ENCODE peak calls at places on chromosomes 13 and 19, in seven cellular contexts. H is tibial nerve, Q is A549, J is esophagus muscularis mucosa, L is ovary, Z is SK-N-SH, G is H1. D is an unnamed sample.

GRCh38 chr19:29666634-29667389 is 1.6 kb downstream of the PLEKHF1 start:
- DNase-seq in H (peak), Z (no peak), Q (no peak), L (peak), G (no peak), J (no peak), D (no peak)

GRCh38 chr19:29586401-29586800 is 19.7 kb upstream of the POP4 start:
- DNase-seq in H (no peak), Z (no peak), Q (no peak), G (no peak), J (no peak), L (no peak), D (no peak)

GRCh38 chr13:35824395-35824794 is 306.8 kb downstream of the DCLK1 start:
- DNase-seq in L (no peak), Q (no peak), Z (no peak), H (no peak), J (no peak), G (no peak), D (no peak)

GRCh38 chr19:11737964-11738745 is 591 bp downstream of the ZNF823 start:
- DNase-seq in G (no peak), Z (peak), J (no peak), L (peak), H (peak), Q (no peak), D (peak)

GRCh38 chr19:46490774-46491173 is 4.9 kb downstream of the PNMA8B start:
- DNase-seq in J (no peak), Z (peak), Q (no peak), H (no peak), G (no peak), L (no peak), D (no peak)

GRCh38 chr13:24627090-24627714 is 53.0 kb upstream of the ATP12A start:
- DNase-seq in H (no peak), L (no peak), Q (peak), J (no peak), Z (peak), G (peak), D (no peak)

GRCh38 chr13:102729560-102730275 is 34.9 kb upstream of the METTL21C start:
- DNase-seq in Z (no peak), L (no peak), G (no peak), H (no peak), J (no peak), Q (peak), D (no peak)

GRCh38 chr13:37995052-37995451 is 125.5 kb upstream of the TRPC4 start:
- DNase-seq in L (no peak), G (no peak), Q (no peak), J (no peak), H (no peak), Z (no peak), D (no peak)

GRCh38 chr19:2453431-2454025 is 3.2 kb downstream of the LMNB2 start:
- DNase-seq in G (no peak), J (no peak), Q (no peak), L (no peak), H (no peak), Z (no peak), D (no peak)

GRCh38 chr19:23851966-23852365 is 62.7 kb upstream of the ZNF726 start:
- DNase-seq in G (no peak), Z (no peak), H (no peak), L (no peak), Q (no peak), J (no peak), D (no peak)

DNA sequence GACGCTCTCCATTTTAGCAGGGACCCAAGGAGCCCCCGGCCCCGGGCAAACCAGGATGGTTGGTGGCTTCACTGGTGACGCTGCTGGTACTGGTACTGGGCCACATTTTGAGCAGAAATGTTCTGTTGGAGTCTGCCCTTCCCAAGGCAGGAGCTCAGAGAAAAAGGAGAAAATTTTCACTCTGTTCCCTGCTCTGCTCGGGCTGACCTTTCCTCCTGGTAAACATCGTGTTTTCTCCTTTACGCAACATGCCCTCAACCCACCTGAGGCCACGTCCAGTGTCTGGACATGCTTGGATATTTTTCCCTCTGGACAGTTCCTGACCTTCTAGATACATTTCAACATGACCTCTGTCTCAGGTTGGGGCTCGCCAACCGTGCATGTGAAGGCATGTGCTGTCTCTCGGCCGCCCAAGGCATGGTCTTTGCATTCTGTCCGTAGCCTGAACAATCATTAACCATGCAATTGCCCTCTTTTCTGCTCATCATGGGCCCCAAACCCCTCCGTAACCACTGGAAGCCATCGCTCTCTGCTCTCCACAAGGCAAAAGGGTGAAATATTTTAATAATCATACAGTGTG is 115.2 kb upstream of the PEG3 start:
- DNase-seq in G (no peak), L (no peak), Q (no peak), H (no peak), J (no peak), Z (no peak), D (no peak)
- TF ChIP-seq EP300 in G (no peak), L (no peak), Q (no peak), H (no peak), J (no peak), Z (no peak), D (no peak)

GRCh38 chr13:113990321-113990837 is 16.5 kb upstream of the C13orf46 start:
- DNase-seq in Z (no peak), G (no peak), Q (no peak), L (no peak), H (peak), J (no peak), D (peak)

GRCh38 chr13:113992276-113993005 is 18.6 kb upstream of the C13orf46 start:
- DNase-seq in Q (no peak), G (no peak), J (no peak), Z (no peak), L (no peak), H (no peak), D (peak)

GRCh38 chr13:113989585-113990300 is 15.9 kb upstream of the C13orf46 start:
- DNase-seq in H (no peak), J (no peak), G (no peak), L (no peak), Q (no peak), Z (no peak), D (peak)

GRCh38 chr13:113991191-113991669 is 17.4 kb upstream of the C13orf46 start:
- DNase-seq in L (no peak), H (no peak), Z (peak), G (no peak), J (no peak), Q (no peak), D (peak)

DNA sequence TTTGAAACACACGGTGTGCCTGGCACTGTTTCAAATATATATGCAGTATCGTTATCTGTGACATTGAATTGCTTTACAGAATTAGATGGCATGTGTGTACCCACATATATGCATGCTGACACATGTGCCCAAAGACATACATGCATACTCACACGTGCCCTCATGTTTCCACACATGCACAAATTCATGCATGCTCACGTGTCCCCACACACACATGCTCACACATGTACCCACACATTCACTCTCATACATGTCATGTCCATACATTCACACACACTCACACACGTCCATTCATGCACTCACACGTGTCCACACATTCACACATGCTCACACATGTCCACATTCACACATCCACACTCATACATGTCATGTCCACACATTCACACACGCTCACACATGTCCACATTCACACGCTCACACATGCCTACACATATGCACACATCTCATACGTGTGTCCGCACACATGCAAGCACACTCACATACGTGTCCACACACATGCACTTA is 17.9 kb upstream of the C13orf46 start:
- DNase-seq in G (no peak), Z (no peak), H (no peak), Q (no peak), L (no peak), J (no peak), D (peak)
- TF ChIP-seq EP300 in G (no peak), Z (no peak), H (no peak), Q (no peak), L (no peak), J (no peak), D (no peak)

DNA sequence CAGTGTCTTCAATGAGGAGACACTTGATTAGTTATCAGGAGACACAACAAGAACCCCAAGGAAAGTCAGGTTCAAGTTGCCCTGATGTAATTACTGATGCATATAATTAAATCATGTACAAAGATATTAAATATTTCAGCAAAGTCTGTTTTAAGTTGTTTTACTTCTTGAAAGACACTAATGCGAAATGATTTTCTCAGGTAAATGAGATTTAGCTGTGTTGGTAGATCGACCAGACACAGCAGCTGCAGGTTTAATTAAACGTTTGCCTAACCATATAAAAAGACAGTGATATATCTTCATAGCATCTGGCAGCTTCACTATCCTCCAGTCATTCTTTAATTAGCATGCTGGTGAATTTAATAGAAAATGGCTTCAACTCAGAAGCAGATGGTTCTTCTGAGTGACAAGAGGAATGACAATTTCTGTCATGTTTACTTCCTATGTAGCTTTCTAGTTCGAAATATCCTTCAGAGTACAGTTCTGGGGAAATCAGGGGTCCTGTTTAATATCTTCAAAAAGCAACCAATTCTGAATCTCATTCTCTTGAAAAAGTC is 69.3 kb downstream of the NHLRC3 start:
- DNase-seq in H (no peak), J (no peak), L (no peak), Z (no peak), Q (no peak), G (no peak), D (no peak)
- TF ChIP-seq EP300 in H (no peak), J (no peak), L (no peak), Z (no peak), Q (no peak), G (no peak), D (no peak)

GRCh38 chr13:109312399-109312798 is 474.0 kb downstream of the IRS2 start:
- DNase-seq in J (no peak), L (no peak), H (no peak), Q (no peak), Z (no peak), G (no peak), D (no peak)
- TF ChIP-seq EP300 in J (no peak), L (no peak), H (no peak), Q (no peak), Z (no peak), G (no peak), D (no peak)